ENCODE peak calls at places on chromosomes 12 and 14, in seven cellular contexts. O is tibial artery, Y is cardiac muscle cell, I is right lobe of liver, W is transverse colon, B is tibial nerve, K is lower lobe of right lung. J is an unnamed sample. For H3K9me3, the result is how much of the 10 kb centered on the place peaks cover.

GRCh38 chr12:15035185-15035584 is 62.3 kb downstream of the PDE6H start:
- DNase-seq in O (no peak), Y (no peak), I (no peak), W (no peak), B (no peak), K (no peak), J (no peak)

GRCh38 chr14:33842299-33842698 is 108.6 kb downstream of the EGLN3 start:
- DNase-seq in O (no peak), Y (no peak), I (no peak), W (peak), B (no peak), K (no peak), J (no peak)

GRCh38 chr14:89013098-89013504 is 188.7 kb downstream of the TTC8 start:
- DNase-seq in O (no peak), Y (peak), I (no peak), W (peak), B (no peak), K (no peak), J (no peak)

GRCh38 chr14:103232338-103232808 is 101.7 kb upstream of the EIF5 start:
- DNase-seq in O (no peak), Y (no peak), I (no peak), W (peak), B (no peak), K (no peak), J (no peak)

GRCh38 chr12:5588231-5588995 is 156.5 kb downstream of the NTF3 start:
- DNase-seq in O (peak), Y (peak), I (no peak), W (no peak), B (peak), K (no peak), J (no peak)

GRCh38 chr14:74403619-74404417 is 22.2 kb downstream of the SYNDIG1L start:
- DNase-seq in O (no peak), Y (no peak), I (no peak), W (no peak), B (no peak), K (peak), J (no peak)

GRCh38 chr14:96634481-96634880 is 132.3 kb downstream of the PAPOLA start:
- DNase-seq in O (no peak), Y (no peak), I (no peak), W (no peak), B (no peak), K (no peak), J (no peak)

GRCh38 chr14:59067135-59067894 is 121.2 kb upstream of the DAAM1 start:
- DNase-seq in O (no peak), Y (peak), I (no peak), W (peak), B (no peak), K (no peak), J (no peak)

GRCh38 chr14:22379727-22380126 is 209.3 kb downstream of the DAD1 start:
- DNase-seq in O (no peak), Y (no peak), I (no peak), W (no peak), B (no peak), K (no peak), J (no peak)

DNA sequence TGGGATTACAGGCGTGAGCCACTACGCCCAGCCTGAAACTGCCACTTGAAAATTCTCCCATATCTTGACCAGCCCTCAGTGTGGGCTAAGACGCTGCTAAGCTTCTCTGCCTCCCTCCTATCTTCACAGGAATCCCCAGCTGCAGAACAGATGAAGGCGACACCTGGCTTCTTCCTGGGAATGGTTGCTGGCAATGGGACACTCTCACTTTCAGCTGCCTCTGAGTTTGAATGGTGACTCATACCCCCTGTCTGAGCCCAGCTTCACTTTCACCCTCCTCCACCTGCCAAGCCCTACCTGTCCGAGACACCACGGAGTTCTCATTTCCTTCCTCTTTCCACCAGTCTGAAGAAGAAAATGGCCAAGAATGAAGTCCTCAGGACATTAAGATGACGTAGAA is 18.3 kb upstream of the VASH1 start:
- DNase-seq in O (no peak), Y (no peak), I (no peak), W (no peak), B (no peak), K (no peak), J (no peak)
- H3K9me3 ChIP-seq in O (under half), Y (under half), I (under half), W (under half), B (under half), K (under half), J (under half)

GRCh38 chr14:57392830-57393229 is 2.4 kb downstream of the NAA30 start:
- DNase-seq in O (no peak), Y (no peak), I (no peak), W (no peak), B (no peak), K (no peak), J (no peak)
- H3K9me3 ChIP-seq in O (under half), Y (under half), I (under half), W (under half), B (under half), K (under half), J (under half)

DNA sequence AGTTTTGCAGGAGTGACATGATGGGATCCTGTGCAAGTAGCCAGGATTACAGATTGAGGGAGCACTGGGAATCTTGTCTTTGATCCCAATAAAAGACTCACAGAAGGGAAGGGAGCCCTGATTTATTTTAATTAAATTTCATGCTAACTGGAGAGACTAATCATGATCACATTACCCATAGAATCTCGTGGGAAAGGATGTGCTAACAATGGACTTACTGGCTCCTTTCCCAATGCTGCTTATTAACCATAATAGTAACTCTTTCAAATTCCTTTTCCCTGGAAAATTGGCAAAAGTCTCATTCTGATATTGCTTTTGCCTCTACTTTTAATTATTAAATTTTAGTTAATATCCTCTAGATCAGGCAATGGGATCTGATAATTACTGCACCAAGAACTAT is 174.8 kb upstream of the AVPR1A start:
- DNase-seq in O (no peak), Y (no peak), I (no peak), W (no peak), B (no peak), K (no peak), J (no peak)
- H3K9me3 ChIP-seq in O (under half), Y (under half), I (under half), W (under half), B (under half), K (under half), J (under half)

DNA sequence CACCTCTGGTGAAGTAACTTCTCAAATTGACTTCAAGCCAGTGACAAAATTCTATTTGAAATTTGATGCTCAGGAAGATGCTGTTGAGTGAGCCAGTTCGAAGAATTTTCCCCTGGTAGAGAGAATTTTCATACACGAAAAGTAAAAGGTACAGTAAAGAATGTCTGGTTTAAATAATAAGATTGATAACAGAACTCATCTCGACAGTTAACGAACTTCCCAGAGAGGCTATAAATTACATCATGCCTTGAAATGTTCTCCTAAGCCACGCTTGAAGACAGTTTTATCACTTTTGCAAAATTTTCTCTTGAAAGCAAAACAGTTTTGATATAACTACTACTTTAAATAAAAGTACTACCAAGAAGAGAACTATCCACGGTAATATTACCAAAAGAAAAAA is 14.4 kb upstream of the OR11G2 start:
- DNase-seq in O (no peak), Y (no peak), I (no peak), W (no peak), B (no peak), K (no peak), J (no peak)
- H3K9me3 ChIP-seq in O (under half), Y (under half), I (under half), W (under half), B (under half), K (under half), J (under half)

GRCh38 chr14:20164462-20164861 is 25.8 kb downstream of the OR4N5 start:
- DNase-seq in O (no peak), Y (no peak), I (no peak), W (no peak), B (no peak), K (no peak), J (no peak)

DNA sequence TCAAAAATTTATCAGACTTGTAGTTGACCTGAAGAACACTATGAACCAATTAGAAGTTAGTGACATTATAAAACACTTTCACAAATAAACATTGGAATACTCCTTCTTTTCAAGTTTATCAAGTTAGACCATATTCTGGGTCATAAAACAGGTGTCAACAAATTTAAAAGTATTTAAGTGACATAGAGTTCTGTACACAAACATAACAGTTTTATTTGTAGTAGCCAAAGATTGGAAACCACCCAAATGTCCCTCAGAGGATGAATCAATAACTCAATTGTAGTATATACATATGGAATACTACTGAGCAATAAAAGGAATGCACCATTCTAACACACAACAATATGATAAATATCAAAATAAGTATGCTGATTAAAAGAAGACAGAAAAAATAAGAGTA is 23.6 kb upstream of the OR11G2 start:
- DNase-seq in O (no peak), Y (no peak), I (no peak), W (no peak), B (no peak), K (no peak), J (no peak)
- H3K9me3 ChIP-seq in O (under half), Y (under half), I (under half), W (under half), B (under half), K (under half), J (under half)

DNA sequence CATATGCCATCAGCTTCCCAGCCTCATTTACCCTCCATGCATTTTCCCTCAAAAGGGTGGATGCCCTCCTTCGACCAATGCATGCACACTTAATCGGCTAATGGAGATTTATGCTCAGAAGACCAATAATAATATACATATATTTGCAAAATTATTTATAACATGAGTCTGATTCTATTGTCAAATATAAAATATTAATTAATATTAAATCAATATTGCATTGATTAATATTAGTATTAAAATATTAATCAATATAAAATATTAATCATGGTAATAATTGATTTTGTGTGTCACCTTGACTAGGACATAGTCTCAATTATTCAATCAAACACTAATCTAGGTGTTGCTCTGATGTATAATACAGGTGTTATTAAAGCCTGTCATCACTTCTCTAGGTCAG is 1282.5 kb downstream of the TMEM121 start:
- DNase-seq in O (no peak), Y (no peak), I (no peak), W (no peak), B (no peak), K (no peak), J (no peak)
- H3K9me3 ChIP-seq in O (under half), Y (under half), I (under half), W (under half), B (under half), K (under half), J (under half)

GRCh38 chr12:60419986-60420385 is 824.2 kb downstream of the SLC16A7 start:
- DNase-seq in O (no peak), Y (no peak), I (no peak), W (no peak), B (no peak), K (no peak), J (no peak)

GRCh38 chr12:60421741-60422140 is 825.9 kb downstream of the SLC16A7 start:
- DNase-seq in O (no peak), Y (no peak), I (no peak), W (no peak), B (no peak), K (no peak), J (no peak)
- H3K9me3 ChIP-seq in O (under half), Y (under half), I (under half), W (under half), B (under half), K (under half), J (under half)

J was measured in T-helper 17 cell.